ENCODE peak calls at places on chromosomes 2 and 18, in five cellular contexts. S, L, J, P and G are unnamed samples.

GRCh38 chr2:117330611-117331010 is 483.9 kb upstream of the DDX18 start:
- DNase-seq in L (no peak), J (no peak), S (no peak), P (no peak), G (no peak)

GRCh38 chr2:46216213-46216612 is 81.0 kb upstream of the EPAS1 start:
- DNase-seq in L (no peak), J (no peak), P (no peak), S (no peak), G (no peak)

GRCh38 chr2:54632733-54633692 is 90.4 kb upstream of the EML6 start:
- DNase-seq in L (no peak), J (no peak), S (no peak), P (peak), G (no peak)

GRCh38 chr2:19933351-19933981 is 31.7 kb upstream of the TTC32 start:
- DNase-seq in P (no peak), J (no peak), L (no peak), S (no peak), G (no peak)

GRCh38 chr18:59382388-59382787 is 23.3 kb upstream of the LMAN1 start:
- DNase-seq in J (no peak), S (no peak), P (no peak), L (no peak), G (no peak)

GRCh38 chr18:36769611-36770314 is 59.0 kb downstream of the TPGS2 start:
- DNase-seq in L (no peak), S (no peak), J (no peak), P (no peak), G (peak)

GRCh38 chr2:240459401-240460242 is 24.2 kb downstream of the GPC1 start:
- DNase-seq in P (no peak), S (peak), J (no peak), L (peak), G (peak)

GRCh38 chr2:21270658-21271057 is 146.9 kb downstream of the TDRD15 start:
- DNase-seq in S (peak), J (peak), L (no peak), P (no peak), G (no peak)

GRCh38 chr18:4672152-4672551 is 217.0 kb upstream of the DLGAP1 start:
- DNase-seq in J (no peak), P (no peak), L (no peak), S (no peak), G (no peak)

GRCh38 chr18:59006461-59007067 is 133.1 kb upstream of the SEC11C start:
- DNase-seq in L (no peak), S (no peak), J (no peak), P (no peak), G (no peak)

GRCh38 chr2:239548965-239549595 is 148.3 kb upstream of the HDAC4 start:
- DNase-seq in J (no peak), L (peak), P (no peak), S (no peak), G (no peak)

GRCh38 chr2:48227617-48228344 is 302.2 kb upstream of the STON1 start:
- DNase-seq in L (no peak), S (no peak), J (no peak), P (no peak), G (no peak)

GRCh38 chr2:207504513-207505171 is 25.1 kb upstream of the CREB1 start:
- DNase-seq in L (peak), S (no peak), J (no peak), P (peak), G (peak)
- H3K27ac ChIP-seq in L (peak), S (no peak), J (peak), P (peak), G (peak)

DNA sequence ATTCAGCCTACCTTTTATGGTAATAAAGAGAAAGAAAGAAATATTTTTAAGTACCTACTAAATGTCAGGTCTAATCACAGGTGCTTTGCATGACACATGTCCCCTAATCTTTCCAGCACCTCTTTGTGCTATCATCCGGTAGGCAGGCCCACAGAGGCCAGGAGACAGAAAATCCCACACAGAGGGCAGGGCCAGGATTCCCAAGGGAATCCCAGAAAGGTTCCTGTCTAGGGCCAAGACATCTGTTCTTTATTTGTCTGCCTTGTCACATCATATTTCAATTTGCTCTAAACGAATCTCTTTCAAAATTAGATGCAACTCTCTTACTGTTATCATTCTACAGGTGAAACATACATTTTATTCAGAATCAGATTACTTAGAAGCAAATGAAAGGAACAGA is 676.1 kb upstream of the GYPC start:
- DNase-seq in L (no peak), J (no peak), P (no peak), S (no peak), G (no peak)
- H3K27ac ChIP-seq in L (no peak), J (no peak), P (no peak), S (no peak), G (no peak)

DNA sequence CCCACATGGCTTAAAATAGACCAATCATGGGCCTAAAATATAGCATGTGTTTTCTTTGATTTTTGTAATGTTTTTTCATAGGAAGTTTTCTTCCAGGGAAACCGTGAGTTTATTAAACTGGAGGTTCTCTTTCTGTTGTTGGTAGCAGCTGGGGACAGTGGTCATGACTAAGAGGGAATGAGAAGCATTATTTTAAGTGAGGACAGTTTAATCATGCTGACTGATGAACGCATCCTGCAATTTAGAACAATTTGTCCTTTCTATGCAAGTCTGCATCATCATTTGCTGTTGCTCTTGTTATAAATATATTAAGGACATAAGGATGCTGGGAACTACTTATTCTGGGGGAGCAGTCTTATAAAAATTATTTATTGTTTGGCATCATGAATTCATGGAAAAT is 51.2 kb downstream of the CAVIN2 start:
- DNase-seq in P (no peak), S (no peak), J (no peak), L (no peak), G (no peak)
- H3K27ac ChIP-seq in P (no peak), S (no peak), J (no peak), L (no peak), G (no peak)

GRCh38 chr18:34981487-34981886 is 59.7 kb upstream of the MAPRE2 start:
- DNase-seq in P (no peak), S (no peak), L (no peak), J (no peak), G (no peak)
- H3K27ac ChIP-seq in P (no peak), S (no peak), L (no peak), J (no peak), G (no peak)

GRCh38 chr2:161992526-161992925 is 81.5 kb downstream of the DPP4 start:
- DNase-seq in J (no peak), S (no peak), L (no peak), P (no peak), G (no peak)

GRCh38 chr2:161990036-161990435 is 84.0 kb downstream of the DPP4 start:
- DNase-seq in P (no peak), S (no peak), L (no peak), J (no peak), G (no peak)

GRCh38 chr2:161991991-161992390 is 82.0 kb downstream of the DPP4 start:
- DNase-seq in J (no peak), S (no peak), P (no peak), L (no peak), G (no peak)

GRCh38 chr2:161988589-161988988 is 85.4 kb downstream of the DPP4 start:
- DNase-seq in L (no peak), P (no peak), S (no peak), J (no peak), G (no peak)

DNA sequence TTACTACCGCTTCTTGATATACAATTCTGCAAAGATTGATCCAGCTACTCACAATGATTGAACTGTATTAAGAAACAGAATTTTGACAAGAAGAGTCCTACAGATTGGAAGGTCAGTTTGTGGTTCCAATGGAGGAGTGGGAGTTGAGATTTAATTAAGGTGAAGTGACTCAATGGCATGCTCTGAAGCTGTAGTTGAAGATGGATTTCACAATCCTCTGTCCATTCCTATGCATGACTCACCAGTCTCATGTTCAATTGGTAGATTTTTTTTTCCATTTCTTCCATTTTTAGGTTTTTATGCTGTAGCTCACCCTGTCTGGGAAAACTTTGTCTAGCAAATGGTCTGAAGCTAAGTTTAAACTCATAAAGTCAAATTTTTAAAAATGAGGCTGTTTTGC is 83.3 kb downstream of the DPP4 start:
- DNase-seq in P (no peak), L (no peak), J (no peak), S (no peak), G (no peak)
- H3K27ac ChIP-seq in P (no peak), L (no peak), J (no peak), S (no peak), G (no peak)

DNA sequence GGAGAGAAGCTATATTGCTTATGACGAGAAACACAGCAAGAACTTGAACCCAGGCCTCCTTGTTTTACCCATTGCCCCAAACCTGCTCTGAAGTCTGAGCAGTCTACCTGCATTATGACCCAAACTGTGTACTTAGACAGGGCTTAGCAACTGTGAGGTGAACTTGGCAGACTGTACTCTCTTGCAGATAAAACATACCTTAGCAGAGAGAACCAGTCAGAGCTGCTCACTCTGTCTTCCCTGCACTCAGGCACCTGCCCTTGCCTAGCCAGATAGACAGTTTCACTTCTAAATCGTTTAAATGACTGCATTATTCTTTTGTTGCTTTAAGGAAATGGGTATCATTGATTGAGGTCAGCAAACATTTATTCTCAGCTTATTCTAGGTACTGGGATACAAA is 20.3 kb downstream of the ITPRID2 start:
- DNase-seq in J (no peak), P (no peak), L (no peak), S (no peak), G (no peak)
- H3K27ac ChIP-seq in J (peak), P (no peak), L (no peak), S (no peak), G (no peak)

DNA sequence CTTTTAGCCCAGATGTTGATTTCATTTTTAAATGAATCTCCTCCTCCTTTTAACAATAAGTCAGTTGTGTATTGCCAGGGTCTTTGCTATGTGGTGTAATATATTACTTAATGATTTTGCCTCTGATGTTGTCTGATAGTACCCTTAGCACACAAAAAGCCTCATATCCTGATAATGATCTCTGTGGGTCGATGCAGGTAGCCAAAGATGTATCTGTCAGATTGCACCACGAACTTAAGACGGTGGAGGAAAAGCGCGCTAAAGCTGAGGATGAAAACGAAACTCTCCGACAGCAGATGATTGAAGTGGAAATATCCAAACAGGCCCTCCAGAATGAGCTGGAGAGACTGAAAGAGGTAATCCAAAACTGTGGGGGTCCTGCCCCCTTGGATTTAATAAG is 14.8 kb downstream of the MTCL1 start:
- DNase-seq in S (no peak), J (no peak), L (no peak), P (no peak), G (no peak)
- H3K27ac ChIP-seq in S (no peak), J (no peak), L (no peak), P (no peak), G (no peak)

GRCh38 chr2:170525566-170525900 is 189.6 kb upstream of the SP5 start:
- DNase-seq in L (peak), P (peak), J (peak), S (peak), G (peak)
- H3K27ac ChIP-seq in L (peak), P (peak), J (peak), S (peak), G (no peak)

GRCh38 chr2:217049931-217050330 is 190.1 kb upstream of the TNP1 start:
- DNase-seq in J (peak), L (no peak), S (no peak), P (no peak), G (no peak)
- H3K27ac ChIP-seq in J (peak), L (peak), S (no peak), P (no peak), G (no peak)

GRCh38 chr2:27494944-27495554 is at the start of gene FNDC4:
- DNase-seq in P (no peak), S (peak), J (no peak), L (no peak), G (peak)
- H3K27ac ChIP-seq in P (no peak), S (peak), J (peak), L (peak), G (no peak)